ENCODE peak calls at places on chromosomes 7 and 10, in seven cellular contexts. L, R, Y, G, C, Q and T are unnamed samples.

GRCh38 chr10:72935358-72935757 is 19.2 kb downstream of the PLA2G12B start:
- DNase-seq in L (no peak), R (no peak), Y (no peak), G (no peak), C (no peak), Q (no peak), T (no peak)

GRCh38 chr7:4144171-4144701 is 537.9 kb upstream of the FOXK1 start:
- DNase-seq in L (no peak), R (no peak), Y (no peak), G (no peak), C (no peak), Q (no peak), T (no peak)

GRCh38 chr7:5354460-5355279 is 69.0 kb downstream of the TNRC18 start:
- DNase-seq in L (no peak), R (peak), Y (no peak), G (no peak), C (peak), Q (peak), T (no peak)

GRCh38 chr7:36911788-36912187 is 187.5 kb upstream of the AOAH start:
- DNase-seq in L (no peak), R (no peak), Y (no peak), G (no peak), C (no peak), Q (no peak), T (no peak)

GRCh38 chr7:135493362-135493761 is 16.5 kb downstream of the CNOT4 start:
- DNase-seq in L (no peak), R (no peak), Y (no peak), G (no peak), C (no peak), Q (no peak), T (no peak)

GRCh38 chr10:16933799-16934198 is 116.6 kb upstream of the RSU1 start:
- DNase-seq in L (no peak), R (no peak), Y (no peak), G (no peak), C (no peak), Q (no peak), T (no peak)

GRCh38 chr10:33381391-33381790 is 46.9 kb upstream of the NRP1 start:
- DNase-seq in L (no peak), R (peak), Y (no peak), G (no peak), C (no peak), Q (no peak), T (no peak)

GRCh38 chr7:74002474-74003017 is 25.4 kb upstream of the ELN start:
- DNase-seq in L (no peak), R (peak), Y (peak), G (no peak), C (no peak), Q (peak), T (no peak)

GRCh38 chr7:123769371-123769770 is 20.6 kb upstream of the WASL start:
- DNase-seq in L (no peak), R (peak), Y (no peak), G (peak), C (no peak), Q (no peak), T (no peak)

GRCh38 chr10:107398115-107398514 is 233.6 kb upstream of the SORCS1 start:
- DNase-seq in L (no peak), R (no peak), Y (no peak), G (no peak), C (no peak), Q (no peak), T (no peak)

GRCh38 chr10:87531908-87532622 is 27.4 kb downstream of the MINPP1 start:
- DNase-seq in L (no peak), R (peak), Y (no peak), G (peak), C (no peak), Q (peak), T (no peak)

GRCh38 chr7:73521636-73522080 is 435 bp downstream of the BAZ1B start:
- DNase-seq in L (no peak), R (peak), Y (no peak), G (no peak), C (peak), Q (peak), T (peak)

GRCh38 chr10:100744136-100744979 is 1.0 kb upstream of the PAX2 start:
- DNase-seq in L (no peak), R (no peak), Y (no peak), G (no peak), C (no peak), Q (no peak), T (no peak)

GRCh38 chr7:2016761-2017482 is 215.8 kb downstream of the MAD1L1 start:
- DNase-seq in L (no peak), R (no peak), Y (no peak), G (no peak), C (no peak), Q (no peak), T (peak)

GRCh38 chr7:38410056-38410455 is 136.6 kb upstream of the TARP start:
- DNase-seq in L (no peak), R (no peak), Y (no peak), G (no peak), C (no peak), Q (no peak), T (no peak)

GRCh38 chr7:27753863-27754262 is 13.9 kb downstream of the TAX1BP1 start:
- DNase-seq in L (no peak), R (no peak), Y (no peak), G (no peak), C (no peak), Q (no peak), T (no peak)

GRCh38 chr7:74153736-74154135 is 20.4 kb upstream of the EIF4H start:
- DNase-seq in L (no peak), R (no peak), Y (no peak), G (no peak), C (no peak), Q (no peak), T (no peak)

GRCh38 chr7:123624527-123625183 is 23.0 kb downstream of the ASB15 start:
- DNase-seq in L (peak), R (peak), Y (no peak), G (no peak), C (no peak), Q (peak), T (no peak)

GRCh38 chr10:119419931-119420330 is 122.6 kb downstream of the RGS10 start:
- DNase-seq in L (no peak), R (no peak), Y (no peak), G (no peak), C (no peak), Q (no peak), T (no peak)

GRCh38 chr10:121942749-121943148 is 14.9 kb upstream of the ATE1 start:
- DNase-seq in L (no peak), R (peak), Y (no peak), G (peak), C (no peak), Q (no peak), T (no peak)

GRCh38 chr10:47370015-47370767 is 13.9 kb downstream of the ZNF488 start:
- DNase-seq in L (no peak), R (no peak), Y (peak), G (no peak), C (no peak), Q (no peak), T (peak)

GRCh38 chr7:27161721-27162547 is 3.4 kb downstream of the HOXA9 start:
- DNase-seq in L (no peak), R (no peak), Y (peak), G (no peak), C (no peak), Q (no peak), T (no peak)

GRCh38 chr7:150988230-150989226 is 2.3 kb upstream of the NOS3 start:
- DNase-seq in L (peak), R (no peak), Y (no peak), G (no peak), C (no peak), Q (peak), T (no peak)

GRCh38 chr7:128911441-128912031 is 1.0 kb upstream of the KCP start:
- DNase-seq in L (no peak), R (no peak), Y (no peak), G (no peak), C (peak), Q (no peak), T (peak)

GRCh38 chr7:142177869-142178268 is 66.4 kb downstream of the MGAM2 start:
- DNase-seq in L (no peak), R (peak), Y (no peak), G (no peak), C (no peak), Q (peak), T (no peak)

GRCh38 chr10:125611216-125611615 is 71.7 kb downstream of the TEX36 start:
- DNase-seq in L (no peak), R (no peak), Y (no peak), G (no peak), C (no peak), Q (no peak), T (no peak)

GRCh38 chr10:115514895-115515294 is 421.7 kb downstream of the ATRNL1 start:
- DNase-seq in L (no peak), R (no peak), Y (no peak), G (no peak), C (no peak), Q (no peak), T (no peak)

GRCh38 chr7:16421333-16422099 is at the start of gene CRPPA:
- DNase-seq in L (peak), R (peak), Y (peak), G (no peak), C (peak), Q (peak), T (no peak)

GRCh38 chr7:130363156-130363847 is 17.0 kb upstream of the CPA1 start:
- DNase-seq in L (no peak), R (peak), Y (peak), G (no peak), C (no peak), Q (no peak), T (no peak)

GRCh38 chr7:26101471-26102151 is 50.4 kb upstream of the NFE2L3 start:
- DNase-seq in L (peak), R (no peak), Y (no peak), G (no peak), C (no peak), Q (no peak), T (no peak)

GRCh38 chr7:86222806-86223205 is 420.9 kb upstream of the GRM3 start:
- DNase-seq in L (no peak), R (no peak), Y (no peak), G (no peak), C (no peak), Q (no peak), T (no peak)